ENCODE peak calls at places on chromosomes 12 and 14, in nine cellular contexts. Y is stomach, F is A549, K is heart left ventricle, J is breast epithelium, X is sigmoid colon, Q is HCT116, H is Peyer's patch, E is endothelial cell of umbilical vein. Z is an unnamed sample.

GRCh38 chr14:98131406-98131805 is 1140.6 kb downstream of the BCL11B start:
- DNase-seq in X (no peak), K (no peak), F (no peak), Q (no peak), J (no peak), Y (no peak), E (no peak), H (no peak), Z (no peak)

GRCh38 chr12:106760184-106760531 is 14.3 kb upstream of the RIC8B start:
- DNase-seq in X (no peak), Y (no peak), J (no peak), K (no peak), H (no peak), Q (no peak), E (no peak), F (no peak), Z (no peak)

GRCh38 chr14:30906752-30907658 is 32.6 kb downstream of the COCH start:
- DNase-seq in X (no peak), E (peak; percentile 40), F (no peak), Y (no peak), H (no peak), J (no peak), Q (peak; percentile 12), K (no peak), Z (no peak)

GRCh38 chr12:90959538-90960139 is 4.7 kb upstream of the CCER1 start:
- DNase-seq in F (peak; percentile 29), J (no peak), E (peak; percentile 54), X (no peak), Q (peak; percentile 39), Y (no peak), K (no peak), H (no peak), Z (peak; percentile 43)

GRCh38 chr12:100163416-100164152 is 20.9 kb upstream of the BLTP3B start:
- DNase-seq in J (peak; percentile 70), K (peak; percentile 77), X (peak; percentile 87), Q (peak; percentile 64), H (peak; percentile 84), E (peak; percentile 54), F (peak; percentile 96), Y (peak; percentile 88), Z (peak; percentile 38)

GRCh38 chr14:38716871-38717270 is 386.2 kb downstream of the SEC23A start:
- DNase-seq in Y (no peak), H (no peak), X (no peak), E (no peak), Q (no peak), K (no peak), J (no peak), F (no peak), Z (no peak)

GRCh38 chr14:33016611-33017010 is 77.9 kb downstream of the NPAS3 start:
- DNase-seq in H (no peak), F (no peak), E (no peak), Y (no peak), K (no peak), X (no peak), Q (no peak), J (no peak), Z (no peak)

GRCh38 chr12:40375076-40375475 is 150.3 kb downstream of the LRRK2 start:
- DNase-seq in H (no peak), F (no peak), Q (peak; percentile 8), K (no peak), X (no peak), Y (no peak), E (peak; percentile 38), J (no peak), Z (no peak)

GRCh38 chr14:49659526-49660455 is 24.7 kb upstream of the DNAAF2 start:
- DNase-seq in Q (no peak), Y (no peak), H (no peak), E (no peak), J (no peak), F (no peak), K (no peak), X (no peak), Z (no peak)

GRCh38 chr12:82835217-82835616 is 148.5 kb downstream of the TMTC2 start:
- DNase-seq in X (no peak), J (no peak), E (peak; percentile 76), K (no peak), Y (no peak), F (no peak), H (no peak), Q (peak; percentile 26), Z (no peak)

GRCh38 chr12:18382486-18382885 is 121.2 kb downstream of the PIK3C2G start:
- DNase-seq in E (no peak), Q (no peak), K (no peak), X (no peak), Y (no peak), H (no peak), J (no peak), F (no peak), Z (no peak)

GRCh38 chr12:122057007-122057735 is 21.4 kb upstream of the MLXIP start:
- DNase-seq in H (no peak), E (no peak), Y (no peak), F (no peak), X (no peak), Q (no peak), J (no peak), K (no peak), Z (no peak)

GRCh38 chr14:100734031-100734990 is 7.6 kb downstream of the DLK1 start:
- DNase-seq in Q (no peak), X (peak; percentile 50), F (no peak), H (peak; percentile 19), K (no peak), Y (no peak), E (no peak), J (no peak), Z (no peak)

GRCh38 chr12:91023326-91024004 is 18.7 kb upstream of the EPYC start:
- DNase-seq in J (no peak), F (no peak), K (no peak), Y (no peak), H (no peak), Q (no peak), E (no peak), X (no peak), Z (no peak)

GRCh38 chr12:39905152-39905551 is 200.7 kb downstream of the SLC2A13 start:
- DNase-seq in E (no peak), Q (no peak), J (peak; percentile 41), H (no peak), K (peak; percentile 44), F (no peak), Y (no peak), X (peak; percentile 88), Z (peak; percentile 85)

GRCh38 chr12:96297504-96297903 is 102.7 kb downstream of the CDK17 start:
- DNase-seq in X (no peak), J (no peak), H (no peak), E (no peak), F (no peak), K (no peak), Q (no peak), Y (no peak), Z (no peak)

GRCh38 chr12:121465921-121466799 is 66.2 kb downstream of the RNF34 start:
- DNase-seq in H (peak; percentile 63), J (no peak), Y (peak; percentile 29), F (peak; percentile 43), K (no peak), Q (no peak), X (no peak), E (peak; percentile 29), Z (no peak)

GRCh38 chr12:27573972-27574371 is 50.0 kb downstream of the PPFIBP1 start:
- DNase-seq in H (no peak), E (peak; percentile 92), Y (no peak), Q (peak; percentile 37), J (no peak), K (no peak), X (no peak), F (no peak), Z (no peak)
- H3K4me1 ChIP-seq in H (no peaks in the 10 kb centered on the region), E (peaks cover 76% of the 10 kb centered on the region), Y (peaks cover 16% of the 10 kb centered on the region), Q (peaks cover 66% of the 10 kb centered on the region), J (no peaks in the 10 kb centered on the region), K (peaks cover 38% of the 10 kb centered on the region), X (peaks cover 17% of the 10 kb centered on the region), F (peaks cover 39% of the 10 kb centered on the region), Z (no peaks in the 10 kb centered on the region)

GRCh38 chr14:29421156-29421728 is 506.4 kb downstream of the PRKD1 start:
- DNase-seq in E (no peak), K (no peak), X (no peak), J (no peak), Q (no peak), H (no peak), Y (no peak), F (no peak), Z (no peak)

GRCh38 chr14:29426083-29426482 is 501.6 kb downstream of the PRKD1 start:
- DNase-seq in Y (no peak), K (no peak), F (no peak), J (no peak), Q (no peak), E (no peak), X (no peak), H (no peak), Z (no peak)
- H3K27ac ChIP-seq in Y (no peak overlapping the region), K (no peak overlapping the region), F (no peak overlapping the region), J (no peak overlapping the region), Q (no peak overlapping the region), E (no peak overlapping the region), X (no peak overlapping the region), H (no peak overlapping the region), Z (no peak overlapping the region)

DNA sequence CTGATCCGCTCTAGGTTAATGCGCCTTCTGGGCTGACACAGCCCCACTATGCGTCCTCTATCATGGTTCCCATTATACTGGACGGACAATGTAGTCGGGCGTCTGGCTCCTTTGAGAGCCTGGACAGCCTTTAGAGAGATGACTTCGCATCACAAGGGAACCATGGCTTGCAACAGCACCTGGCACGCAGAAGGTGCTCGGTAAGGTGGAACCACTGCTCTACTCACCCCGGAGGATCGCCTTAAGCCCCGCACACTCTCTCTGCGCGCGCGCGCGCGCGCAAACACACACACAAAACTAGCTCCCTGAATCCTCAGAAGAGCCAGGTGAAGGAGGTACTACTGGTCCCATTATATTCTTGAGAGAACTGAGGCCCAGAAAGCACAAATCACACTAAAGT is 7.1 kb downstream of the MAP3K12 start:
- DNase-seq in K (no peak), J (no peak), Y (no peak), F (no peak), E (no peak), Q (no peak), H (no peak), X (peak; percentile 67), Z (no peak)
- TF ChIP-seq POLR2A in K (no peak), J (no peak), Y (no peak), F (no peak), E (no peak), Q (no peak), H (no peak), X (no peak), Z (no peak)

GRCh38 chr12:124545508-124546418 is 21.6 kb downstream of the NCOR2 start:
- DNase-seq in F (no peak), E (no peak), J (no peak), Q (no peak), X (no peak), H (no peak), Y (no peak), K (no peak), Z (no peak)

GRCh38 chr12:124543591-124544310 is 23.7 kb downstream of the NCOR2 start:
- DNase-seq in Y (no peak), X (no peak), H (no peak), K (no peak), E (no peak), J (no peak), Q (no peak), F (no peak), Z (no peak)

GRCh38 chr12:124544311-124544970 is 23.0 kb downstream of the NCOR2 start:
- DNase-seq in K (no peak), F (no peak), X (no peak), Q (no peak), J (no peak), H (no peak), E (no peak), Y (no peak), Z (no peak)

GRCh38 chr12:124543052-124543590 is 24.3 kb downstream of the NCOR2 start:
- DNase-seq in X (no peak), H (no peak), K (no peak), Q (no peak), F (peak; percentile 57), J (no peak), E (no peak), Y (no peak), Z (peak; percentile 51)

GRCh38 chr12:124544983-124545382 is 22.4 kb downstream of the NCOR2 start:
- DNase-seq in Q (no peak), E (no peak), H (no peak), J (no peak), K (no peak), Y (no peak), X (no peak), F (no peak), Z (no peak)
- H3K4me1 ChIP-seq in Q (peaks cover 42% of the 10 kb centered on the region), E (peaks cover 14% of the 10 kb centered on the region), H (peaks cover 69% of the 10 kb centered on the region), J (peaks cover 32% of the 10 kb centered on the region), K (peaks cover 45% of the 10 kb centered on the region), Y (peaks cover 68% of the 10 kb centered on the region), X (peaks cover 70% of the 10 kb centered on the region), F (peaks cover 58% of the 10 kb centered on the region), Z (no peaks in the 10 kb centered on the region)